ENCODE peak calls at places on chromosome 20, in nine cellular contexts. U is K562, Z is vagina, T is breast epithelium, I is HL-60, G is endothelial cell of umbilical vein, B is transverse colon, F is prostate gland, J is stomach. M is an unnamed sample.

GRCh38 chr20:45826381-45827019 is 612 bp downstream of the TNNC2 start:
- DNase-seq in I (no peak), U (peak), T (no peak), F (no peak), Z (no peak), B (no peak), G (no peak), J (no peak), M (no peak)

GRCh38 chr20:55584307-55584706 is 421.0 kb downstream of the CBLN4 start:
- DNase-seq in G (no peak), T (no peak), F (no peak), I (no peak), B (no peak), Z (no peak), J (no peak), U (no peak), M (no peak)

GRCh38 chr20:61878478-61879302 is 187.0 kb downstream of the TAF4 start:
- DNase-seq in I (no peak), U (no peak), T (no peak), B (no peak), F (no peak), G (no peak), Z (no peak), J (no peak), M (no peak)

GRCh38 chr20:38725458-38725958 is 1.2 kb downstream of the SLC32A1 start:
- DNase-seq in T (no peak), U (no peak), J (no peak), Z (no peak), F (no peak), I (no peak), B (no peak), G (no peak), M (no peak)

GRCh38 chr20:61768926-61769832 is 296.5 kb downstream of the TAF4 start:
- DNase-seq in G (no peak), B (no peak), I (no peak), F (no peak), U (no peak), T (no peak), Z (no peak), J (no peak), M (no peak)

GRCh38 chr20:19757487-19757972 is 528 bp upstream of the RIN2 start:
- DNase-seq in U (no peak), J (peak), G (peak), B (peak), T (peak), I (no peak), Z (no peak), F (peak), M (peak)

GRCh38 chr20:7608246-7608645 is 332.0 kb downstream of the HAO1 start:
- DNase-seq in F (no peak), Z (no peak), T (no peak), U (no peak), B (no peak), J (no peak), I (no peak), G (peak), M (no peak)

GRCh38 chr20:49187330-49188100 is 619 bp downstream of the STAU1 start:
- DNase-seq in I (no peak), B (peak), G (peak), T (no peak), U (no peak), F (peak), Z (no peak), J (peak), M (no peak)

GRCh38 chr20:8853805-8854338 is 215.0 kb upstream of the PLCB4 start:
- DNase-seq in J (no peak), B (no peak), U (peak), T (no peak), Z (no peak), I (no peak), G (peak), F (peak), M (peak)

GRCh38 chr20:52785678-52786077 is 186.5 kb upstream of the TSHZ2 start:
- DNase-seq in U (no peak), Z (no peak), J (no peak), I (no peak), B (no peak), F (peak), G (no peak), T (peak), M (no peak)

GRCh38 chr20:39631557-39631956 is 669.4 kb downstream of the DHX35 start:
- DNase-seq in Z (no peak), F (no peak), T (no peak), G (no peak), I (no peak), B (no peak), U (no peak), J (no peak), M (no peak)

GRCh38 chr20:37207176-37207575 is 27.8 kb upstream of the MROH8 start:
- DNase-seq in Z (no peak), F (no peak), B (no peak), I (no peak), G (no peak), U (no peak), T (no peak), J (no peak), M (no peak)

GRCh38 chr20:19609642-19610223 is 148.3 kb upstream of the RIN2 start:
- DNase-seq in U (no peak), J (no peak), T (no peak), G (no peak), F (peak), B (no peak), I (no peak), Z (no peak), M (peak)

GRCh38 chr20:59598625-59599310 is 5.6 kb upstream of the PHACTR3 start:
- DNase-seq in F (no peak), J (peak), I (peak), G (peak), B (peak), Z (no peak), U (peak), T (no peak), M (peak)

GRCh38 chr20:20412750-20413149 is 44.8 kb downstream of the INSM1 start:
- DNase-seq in J (no peak), Z (no peak), B (no peak), T (no peak), G (peak), F (no peak), U (no peak), I (no peak), M (no peak)

GRCh38 chr20:50297498-50298348 is 107.1 kb downstream of the CEBPB start:
- DNase-seq in F (no peak), J (no peak), I (peak), G (no peak), Z (no peak), T (no peak), B (no peak), U (no peak), M (no peak)

GRCh38 chr20:61316351-61316750 is 64.3 kb downstream of the CDH4 start:
- DNase-seq in T (no peak), I (no peak), F (no peak), B (no peak), J (no peak), Z (no peak), U (no peak), G (no peak), M (no peak)

GRCh38 chr20:8951136-8951535 is 117.8 kb upstream of the PLCB4 start:
- DNase-seq in Z (no peak), B (no peak), T (no peak), I (no peak), G (no peak), F (no peak), J (no peak), U (no peak), M (no peak)

GRCh38 chr20:37741055-37741454 is 47.2 kb downstream of the CTNNBL1 start:
- DNase-seq in G (no peak), F (no peak), J (no peak), I (no peak), T (no peak), Z (no peak), B (no peak), U (no peak), M (peak)

GRCh38 chr20:34300809-34301586 is 2.2 kb downstream of the AHCY start:
- DNase-seq in G (no peak), T (no peak), U (no peak), J (no peak), F (no peak), I (no peak), Z (no peak), B (no peak), M (peak)

GRCh38 chr20:49608752-49609670 is 41.1 kb upstream of the PTGIS start:
- DNase-seq in F (peak), U (peak), B (peak), I (no peak), Z (no peak), G (peak), T (no peak), J (peak), M (peak)

GRCh38 chr20:48702388-48703041 is 125.3 kb downstream of the PREX1 start:
- DNase-seq in B (no peak), Z (no peak), F (no peak), G (no peak), T (no peak), U (no peak), I (no peak), J (no peak), M (no peak)

GRCh38 chr20:43836790-43837189 is 77.9 kb upstream of the TOX2 start:
- DNase-seq in G (no peak), T (no peak), F (no peak), B (no peak), Z (peak), J (no peak), U (no peak), I (no peak), M (no peak)

GRCh38 chr20:11261533-11262000 is 587.8 kb upstream of the JAG1 start:
- DNase-seq in U (no peak), J (no peak), B (no peak), I (no peak), Z (no peak), T (no peak), F (no peak), G (no peak), M (no peak)

GRCh38 chr20:37298190-37298939 is 8.9 kb downstream of the MANBAL start:
- DNase-seq in U (no peak), Z (no peak), T (no peak), B (no peak), G (no peak), I (no peak), J (peak), F (no peak), M (no peak)

GRCh38 chr20:21396045-21396893 is 1.1 kb downstream of the NKX2-4 start:
- DNase-seq in J (no peak), B (no peak), I (no peak), U (no peak), Z (no peak), T (no peak), F (no peak), G (peak), M (no peak)

GRCh38 chr20:54194724-54195438 is 13.0 kb upstream of the PFDN4 start:
- DNase-seq in T (no peak), I (no peak), F (no peak), U (no peak), J (no peak), G (no peak), Z (peak), B (no peak), M (peak)

DNA sequence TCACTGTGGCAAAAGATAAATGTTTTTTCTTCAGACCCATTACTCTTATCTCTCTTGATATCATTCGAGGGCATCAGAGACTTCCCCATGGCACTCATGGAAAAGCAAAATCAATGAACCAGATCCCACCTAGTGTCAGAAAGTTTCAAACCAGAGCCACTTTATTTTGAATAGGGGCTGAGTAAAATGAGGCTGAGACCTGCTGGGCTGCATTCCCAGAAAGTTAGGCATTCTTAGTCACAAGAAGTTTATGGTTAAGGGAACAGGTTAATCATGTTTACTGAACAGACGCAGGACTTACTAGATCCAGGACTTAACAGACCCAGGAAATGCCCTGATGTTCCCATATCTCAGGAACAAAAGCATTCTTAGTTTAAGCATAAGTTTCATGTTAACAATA is 369.9 kb downstream of the BTBD3 start:
- DNase-seq in G (no peak), T (no peak), F (peak), U (no peak), J (no peak), I (no peak), Z (no peak), B (no peak), M (no peak)
- TF ChIP-seq POLR2AphosphoS5 in G (no peak), T (no peak), F (peak), U (no peak), J (no peak), I (no peak), Z (peak), B (no peak), M (no peak)

GRCh38 chr20:57400821-57401564 is 9.8 kb downstream of the RBM38 start:
- DNase-seq in G (no peak), Z (no peak), B (no peak), F (no peak), J (no peak), I (no peak), U (no peak), T (no peak), M (no peak)

GRCh38 chr20:57398901-57399535 is 7.8 kb downstream of the RBM38 start:
- DNase-seq in J (no peak), Z (no peak), U (no peak), F (no peak), I (no peak), T (no peak), B (no peak), G (no peak), M (no peak)

GRCh38 chr20:57398231-57398821 is 7.1 kb downstream of the RBM38 start:
- DNase-seq in J (peak), T (peak), B (peak), Z (no peak), I (no peak), G (no peak), U (no peak), F (peak), M (no peak)

GRCh38 chr20:57400262-57400701 is 9.1 kb downstream of the RBM38 start:
- DNase-seq in G (no peak), F (no peak), B (no peak), Z (no peak), T (no peak), U (no peak), I (no peak), J (no peak), M (no peak)

GRCh38 chr20:57399587-57400261 is 8.5 kb downstream of the RBM38 start:
- DNase-seq in G (no peak), Z (no peak), T (no peak), I (no peak), B (peak), F (no peak), J (peak), U (no peak), M (no peak)
- TF ChIP-seq POLR2AphosphoS5 in G (no peak), Z (no peak), T (no peak), I (no peak), B (no peak), F (no peak), J (no peak), U (no peak), M (no peak)

GRCh38 chr20:32686530-32687179 is 12.9 kb upstream of the C20orf203 start:
- DNase-seq in G (no peak), I (no peak), T (no peak), U (no peak), Z (no peak), J (no peak), F (no peak), B (no peak), M (no peak)

GRCh38 chr20:32682508-32682987 is 8.8 kb upstream of the C20orf203 start:
- DNase-seq in G (no peak), T (no peak), J (no peak), B (no peak), I (no peak), F (no peak), Z (no peak), U (peak), M (no peak)

GRCh38 chr20:32687180-32687532 is 13.4 kb upstream of the C20orf203 start:
- DNase-seq in F (no peak), G (no peak), Z (no peak), J (no peak), U (no peak), I (no peak), T (no peak), B (no peak), M (no peak)

GRCh38 chr20:32681175-32682084 is 7.7 kb upstream of the C20orf203 start:
- DNase-seq in U (peak), G (peak), I (no peak), B (no peak), Z (no peak), T (no peak), J (no peak), F (peak), M (no peak)

GRCh38 chr20:32685541-32686529 is 12.1 kb upstream of the C20orf203 start:
- DNase-seq in I (no peak), T (no peak), Z (no peak), B (no peak), F (no peak), J (no peak), G (no peak), U (no peak), M (peak)
- TF ChIP-seq POLR2AphosphoS5 in I (no peak), T (no peak), Z (no peak), B (no peak), F (no peak), J (no peak), G (no peak), U (no peak), M (peak)

DNA sequence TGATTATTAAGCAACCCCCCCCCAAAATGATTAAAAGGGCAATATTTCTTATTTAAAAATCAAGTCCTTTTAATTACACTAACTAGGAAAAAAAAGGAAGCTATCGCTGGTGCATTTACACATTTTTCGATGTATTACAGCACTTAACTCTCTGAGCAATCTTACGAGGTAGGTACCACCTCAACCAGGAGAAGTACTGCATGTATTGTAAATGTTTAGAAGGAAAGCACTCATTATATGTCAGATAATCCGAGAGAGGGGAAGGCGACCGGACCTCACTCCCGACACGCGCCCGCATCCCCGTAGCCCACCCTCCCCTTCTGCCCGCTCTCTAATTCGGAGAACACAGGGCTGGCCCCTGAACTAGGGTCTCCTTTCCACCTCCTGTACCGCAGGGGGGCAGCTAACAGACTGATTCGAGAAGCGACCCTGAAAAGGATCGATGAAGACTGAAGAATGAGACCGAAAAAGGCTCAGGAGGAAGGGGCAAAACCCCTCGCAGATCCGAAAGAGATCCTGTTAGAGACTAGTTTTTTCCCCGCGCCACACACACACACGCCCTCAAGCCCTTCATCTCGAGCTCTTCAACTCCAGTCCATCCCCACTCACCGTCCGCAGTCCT is 337 bp downstream of the ESF1 start:
- DNase-seq in F (no peak), J (no peak), T (no peak), G (no peak), B (no peak), I (no peak), Z (no peak), U (peak), M (no peak)
- TF ChIP-seq POLR2AphosphoS5 in F (no peak), J (no peak), T (no peak), G (no peak), B (no peak), I (peak), Z (no peak), U (no peak), M (peak)

DNA sequence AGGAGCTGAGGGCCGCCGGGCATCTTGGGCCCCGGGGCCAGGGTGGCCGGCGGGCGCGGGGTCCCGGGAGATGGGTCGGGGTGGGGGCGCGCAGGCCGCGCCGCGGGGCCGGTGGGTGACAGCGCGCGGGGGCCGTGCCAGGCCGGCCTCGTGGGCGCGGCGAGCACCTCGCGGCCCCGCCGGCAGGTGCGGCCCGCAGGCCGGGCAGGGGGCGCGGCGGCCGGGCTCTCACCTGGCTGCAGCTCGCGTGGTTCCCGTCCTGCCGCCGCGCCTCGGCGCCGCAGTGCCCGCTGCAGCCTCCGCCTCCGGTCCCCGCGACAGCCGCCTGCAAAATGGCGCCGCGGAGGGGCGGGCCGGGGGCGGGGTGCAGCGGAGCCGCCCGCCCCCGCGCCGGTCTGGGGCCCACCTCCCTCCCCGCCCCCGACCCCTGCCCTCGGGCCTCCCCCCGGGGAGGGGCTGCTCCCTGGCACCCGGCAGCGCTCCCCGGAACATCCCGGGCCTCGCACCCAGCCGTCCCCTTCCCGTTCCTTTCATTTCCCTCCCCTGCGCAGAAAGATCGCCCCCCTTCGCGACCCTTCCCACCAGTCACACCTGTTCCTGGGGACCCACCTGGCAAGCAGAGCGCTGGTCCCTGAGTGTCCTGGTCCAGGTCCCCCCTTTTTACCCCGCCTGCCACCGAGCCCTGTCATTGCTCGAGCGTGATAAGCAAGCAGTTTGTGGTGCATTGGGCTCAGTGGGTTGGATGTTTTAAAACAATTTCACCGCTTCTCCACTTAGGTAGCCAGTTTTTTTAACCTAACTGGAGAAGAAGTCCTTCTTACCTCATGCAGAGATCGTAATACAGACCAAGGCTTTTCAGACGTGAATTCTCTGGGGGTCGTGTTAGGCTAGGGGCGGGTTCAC is at the start of gene SLC23A2:
- DNase-seq in T (no peak), F (peak), U (peak), J (peak), Z (no peak), B (peak), I (peak), G (peak), M (no peak)
- TF ChIP-seq POLR2AphosphoS5 in T (no peak), F (no peak), U (no peak), J (no peak), Z (no peak), B (no peak), I (no peak), G (peak), M (peak)

GRCh38 chr20:2654384-2654822 is 2.0 kb downstream of the NOP56 start:
- DNase-seq in J (no peak), B (no peak), I (no peak), G (no peak), T (no peak), U (no peak), Z (no peak), F (no peak), M (no peak)

GRCh38 chr20:2655331-2656116 is 3.1 kb downstream of the NOP56 start:
- DNase-seq in T (no peak), I (peak), J (no peak), B (no peak), F (no peak), G (no peak), U (no peak), Z (no peak), M (no peak)

GRCh38 chr20:2656471-2657117 is 4.2 kb downstream of the NOP56 start:
- DNase-seq in B (no peak), T (no peak), G (no peak), F (no peak), I (peak), Z (no peak), U (no peak), J (no peak), M (no peak)

GRCh38 chr20:2653511-2654383 is 1.3 kb downstream of the NOP56 start:
- DNase-seq in B (no peak), Z (no peak), I (no peak), T (no peak), G (no peak), F (no peak), J (no peak), U (no peak), M (no peak)

GRCh38 chr20:2654831-2655230 is 2.4 kb downstream of the NOP56 start:
- DNase-seq in Z (no peak), I (no peak), F (no peak), T (no peak), J (no peak), B (no peak), U (no peak), G (no peak), M (no peak)
- TF ChIP-seq POLR2AphosphoS5 in Z (no peak), I (peak), F (no peak), T (no peak), J (no peak), B (no peak), U (no peak), G (no peak), M (no peak)

GRCh38 chr20:62969179-62969760 is 16.8 kb downstream of the SLC17A9 start:
- DNase-seq in J (no peak), U (no peak), T (no peak), Z (no peak), I (no peak), B (no peak), F (no peak), G (no peak), M (no peak)
- TF ChIP-seq POLR2AphosphoS5 in J (no peak), U (no peak), T (no peak), Z (no peak), I (no peak), B (no peak), F (no peak), G (no peak), M (no peak)

GRCh38 chr20:63536241-63536977 is 767 bp downstream of the PTK6 start:
- DNase-seq in Z (no peak), F (no peak), I (no peak), B (peak), U (no peak), G (no peak), J (peak), T (peak), M (no peak)
- TF ChIP-seq POLR2AphosphoS5 in Z (no peak), F (no peak), I (no peak), B (peak), U (no peak), G (no peak), J (peak), T (no peak), M (no peak)

M was measured in HepG2.